ENCODE peak calls at places on chromosomes 5 and 9, in nine cellular contexts. One of them, this sample, is unnamed.
A peak's percentile ranks its signal among the peaks of the same experiment; 100 is the strongest.

GRCh38 chr9:126673689-126674364 is 60.1 kb downstream of the LMX1B start:
- DNase-seq in colonic mucosa: no peak
- DNase-seq in psoas muscle: no peak
- DNase-seq in body of pancreas: no peak
- DNase-seq in heart right ventricle: no peak
- DNase-seq in effector memory CD4-positive, alpha-beta T cell: no peak
- DNase-seq in endothelial cell of umbilical vein: no peak
- DNase-seq in CD8-positive, alpha-beta T cell: no peak
- DNase-seq in H7: peak; percentile 83
- DNase-seq in this sample: no peak

GRCh38 chr9:111099199-111100005 is 61.1 kb upstream of the LPAR1 start:
- DNase-seq in colonic mucosa: no peak
- DNase-seq in psoas muscle: no peak
- DNase-seq in body of pancreas: no peak
- DNase-seq in heart right ventricle: no peak
- DNase-seq in effector memory CD4-positive, alpha-beta T cell: no peak
- DNase-seq in endothelial cell of umbilical vein: no peak
- DNase-seq in CD8-positive, alpha-beta T cell: no peak
- DNase-seq in H7: no peak
- DNase-seq in this sample: no peak

GRCh38 chr5:1273745-1274144 is 21.1 kb downstream of the TERT start:
- DNase-seq in colonic mucosa: no peak
- DNase-seq in psoas muscle: no peak
- DNase-seq in body of pancreas: no peak
- DNase-seq in heart right ventricle: no peak
- DNase-seq in effector memory CD4-positive, alpha-beta T cell: no peak
- DNase-seq in endothelial cell of umbilical vein: no peak
- DNase-seq in CD8-positive, alpha-beta T cell: no peak
- DNase-seq in H7: no peak
- DNase-seq in this sample: no peak

GRCh38 chr5:74640450-74641013 is at the start of gene ENC1:
- DNase-seq in colonic mucosa: peak; percentile 84
- DNase-seq in psoas muscle: peak; percentile 93
- DNase-seq in body of pancreas: peak; percentile 87
- DNase-seq in heart right ventricle: peak; percentile 87
- DNase-seq in effector memory CD4-positive, alpha-beta T cell: peak; percentile 18
- DNase-seq in endothelial cell of umbilical vein: peak; percentile 95
- DNase-seq in CD8-positive, alpha-beta T cell: peak; percentile 65
- DNase-seq in H7: peak; percentile 91
- DNase-seq in this sample: peak; percentile 81

GRCh38 chr5:170623576-170624181 is 119.9 kb downstream of the KCNIP1 start:
- DNase-seq in colonic mucosa: no peak
- DNase-seq in psoas muscle: no peak
- DNase-seq in body of pancreas: no peak
- DNase-seq in heart right ventricle: no peak
- DNase-seq in effector memory CD4-positive, alpha-beta T cell: no peak
- DNase-seq in endothelial cell of umbilical vein: peak; percentile 61
- DNase-seq in CD8-positive, alpha-beta T cell: no peak
- DNase-seq in H7: peak; percentile 88
- DNase-seq in this sample: no peak

GRCh38 chr9:33414263-33414662 is 11.9 kb upstream of the AQP7 start:
- DNase-seq in colonic mucosa: no peak
- DNase-seq in psoas muscle: no peak
- DNase-seq in body of pancreas: no peak
- DNase-seq in heart right ventricle: no peak
- DNase-seq in effector memory CD4-positive, alpha-beta T cell: no peak
- DNase-seq in endothelial cell of umbilical vein: no peak
- DNase-seq in CD8-positive, alpha-beta T cell: no peak
- DNase-seq in H7: no peak
- DNase-seq in this sample: no peak

GRCh38 chr5:82635561-82636288 is 357.6 kb upstream of the RPS23 start:
- DNase-seq in colonic mucosa: peak; percentile 32
- DNase-seq in psoas muscle: no peak
- DNase-seq in body of pancreas: peak; percentile 16
- DNase-seq in heart right ventricle: no peak
- DNase-seq in effector memory CD4-positive, alpha-beta T cell: no peak
- DNase-seq in endothelial cell of umbilical vein: peak; percentile 44
- DNase-seq in CD8-positive, alpha-beta T cell: no peak
- DNase-seq in H7: no peak
- DNase-seq in this sample: no peak

GRCh38 chr5:126490167-126490937 is 67.1 kb downstream of the GRAMD2B start:
- DNase-seq in colonic mucosa: no peak
- DNase-seq in psoas muscle: no peak
- DNase-seq in body of pancreas: no peak
- DNase-seq in heart right ventricle: no peak
- DNase-seq in effector memory CD4-positive, alpha-beta T cell: no peak
- DNase-seq in endothelial cell of umbilical vein: no peak
- DNase-seq in CD8-positive, alpha-beta T cell: no peak
- DNase-seq in H7: peak; percentile 24
- DNase-seq in this sample: no peak

GRCh38 chr9:90499741-90500140 is 142.9 kb downstream of the DIRAS2 start:
- DNase-seq in colonic mucosa: no peak
- DNase-seq in psoas muscle: no peak
- DNase-seq in body of pancreas: no peak
- DNase-seq in heart right ventricle: no peak
- DNase-seq in effector memory CD4-positive, alpha-beta T cell: no peak
- DNase-seq in endothelial cell of umbilical vein: no peak
- DNase-seq in CD8-positive, alpha-beta T cell: no peak
- DNase-seq in H7: no peak
- DNase-seq in this sample: no peak

GRCh38 chr5:1754531-1755220 is 45.0 kb downstream of the MRPL36 start:
- DNase-seq in colonic mucosa: peak; percentile 12
- DNase-seq in psoas muscle: no peak
- DNase-seq in body of pancreas: no peak
- DNase-seq in heart right ventricle: no peak
- DNase-seq in effector memory CD4-positive, alpha-beta T cell: no peak
- DNase-seq in endothelial cell of umbilical vein: no peak
- DNase-seq in CD8-positive, alpha-beta T cell: no peak
- DNase-seq in H7: peak; percentile 27
- DNase-seq in this sample: no peak

GRCh38 chr9:73133921-73134407 is 17.7 kb upstream of the ANXA1 start:
- DNase-seq in colonic mucosa: no peak
- DNase-seq in psoas muscle: no peak
- DNase-seq in body of pancreas: no peak
- DNase-seq in heart right ventricle: no peak
- DNase-seq in effector memory CD4-positive, alpha-beta T cell: no peak
- DNase-seq in endothelial cell of umbilical vein: no peak
- DNase-seq in CD8-positive, alpha-beta T cell: no peak
- DNase-seq in H7: no peak
- DNase-seq in this sample: peak; percentile 63

DNA sequence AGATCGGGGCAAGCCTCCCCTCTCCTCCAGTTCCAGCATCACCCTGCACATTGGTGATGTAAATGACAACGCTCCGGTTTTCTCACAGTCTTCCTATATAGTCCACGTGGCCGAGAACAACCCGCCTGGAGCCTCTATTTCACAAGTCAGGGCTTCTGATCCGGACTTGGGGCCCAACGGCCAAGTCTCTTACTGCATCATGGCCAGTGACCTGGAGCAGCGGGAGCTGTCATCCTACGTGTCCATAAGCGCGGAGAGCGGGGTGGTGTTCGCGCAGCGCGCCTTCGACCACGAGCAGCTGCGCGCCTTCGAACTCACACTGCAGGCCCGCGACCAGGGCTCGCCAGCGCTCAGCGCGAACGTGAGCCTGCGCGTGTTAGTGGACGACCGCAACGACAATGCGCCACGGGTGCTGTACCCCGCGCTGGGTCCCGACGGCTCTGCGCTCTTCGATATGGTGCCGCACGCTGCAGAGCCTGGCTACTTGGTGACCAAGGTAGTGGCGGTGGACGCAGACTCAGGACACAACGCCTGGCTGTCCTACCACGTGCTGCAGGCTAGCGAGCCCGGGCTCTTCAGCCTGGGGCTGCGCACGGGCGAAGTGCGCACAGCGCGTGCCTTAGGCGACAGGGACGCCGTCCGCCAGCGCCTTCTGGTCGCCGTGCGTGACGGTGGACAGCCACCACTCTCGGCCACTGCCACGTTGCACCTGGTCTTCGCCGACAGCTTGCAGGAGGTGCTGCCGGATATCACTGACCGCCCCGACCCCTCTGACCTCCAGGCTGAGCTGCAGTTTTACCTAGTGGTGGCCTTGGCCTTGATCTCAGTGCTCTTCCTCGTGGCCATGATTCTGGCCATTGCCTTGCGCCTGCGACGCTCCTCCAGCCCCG is 1.9 kb downstream of the PCDHGB4 start:
- DNase-seq in colonic mucosa: no peak
- DNase-seq in psoas muscle: no peak
- DNase-seq in body of pancreas: no peak
- DNase-seq in heart right ventricle: no peak
- DNase-seq in effector memory CD4-positive, alpha-beta T cell: no peak
- DNase-seq in endothelial cell of umbilical vein: no peak
- DNase-seq in CD8-positive, alpha-beta T cell: no peak
- DNase-seq in H7: no peak
- DNase-seq in this sample: no peak
- H3K4me3 ChIP-seq in colonic mucosa: no peak overlapping the region
- H3K4me3 ChIP-seq in psoas muscle: no peak overlapping the region
- H3K4me3 ChIP-seq in body of pancreas: no peak overlapping the region
- H3K4me3 ChIP-seq in heart right ventricle: no peak overlapping the region
- H3K4me3 ChIP-seq in effector memory CD4-positive, alpha-beta T cell: no peak overlapping the region
- H3K4me3 ChIP-seq in endothelial cell of umbilical vein: no peak overlapping the region
- H3K4me3 ChIP-seq in CD8-positive, alpha-beta T cell: no peak overlapping the region
- H3K4me3 ChIP-seq in H7: no peak overlapping the region
- H3K4me3 ChIP-seq in this sample: no peak overlapping the region

DNA sequence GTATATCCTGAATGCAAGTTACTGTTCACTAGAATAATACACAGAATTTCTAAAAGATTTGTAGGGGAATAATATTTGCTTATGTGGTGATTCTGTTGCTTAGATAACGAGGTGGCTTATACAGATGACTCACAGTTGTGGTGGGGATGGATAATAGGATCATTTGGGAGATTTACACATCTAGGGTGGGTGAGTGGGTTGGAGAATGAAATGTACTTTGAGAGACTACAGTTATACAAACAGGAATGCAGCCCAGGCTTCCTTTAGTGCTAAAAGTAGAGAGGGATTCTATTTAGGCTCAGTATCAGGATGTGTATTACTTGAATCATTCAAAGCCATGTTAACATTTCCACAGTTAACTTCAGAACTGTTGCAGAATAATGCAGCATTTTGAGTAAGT is 1.8 kb downstream of the CTXN3 start:
- DNase-seq in colonic mucosa: no peak
- DNase-seq in psoas muscle: no peak
- DNase-seq in body of pancreas: no peak
- DNase-seq in heart right ventricle: no peak
- DNase-seq in effector memory CD4-positive, alpha-beta T cell: no peak
- DNase-seq in endothelial cell of umbilical vein: no peak
- DNase-seq in CD8-positive, alpha-beta T cell: no peak
- DNase-seq in H7: no peak
- DNase-seq in this sample: no peak
- H3K27me3 ChIP-seq in colonic mucosa: no peaks in the 10 kb centered on the region
- H3K27me3 ChIP-seq in psoas muscle: no peaks in the 10 kb centered on the region
- H3K27me3 ChIP-seq in body of pancreas: no peaks in the 10 kb centered on the region
- H3K27me3 ChIP-seq in heart right ventricle: no peaks in the 10 kb centered on the region
- H3K27me3 ChIP-seq in effector memory CD4-positive, alpha-beta T cell: no peaks in the 10 kb centered on the region
- H3K27me3 ChIP-seq in endothelial cell of umbilical vein: peaks cover 2% of the 10 kb centered on the region
- H3K27me3 ChIP-seq in CD8-positive, alpha-beta T cell: no peaks in the 10 kb centered on the region
- H3K27me3 ChIP-seq in H7: no peaks in the 10 kb centered on the region
- H3K27me3 ChIP-seq in this sample: no peaks in the 10 kb centered on the region

GRCh38 chr5:176384991-176385390 is 3.4 kb downstream of the NOP16 start:
- DNase-seq in colonic mucosa: no peak
- DNase-seq in psoas muscle: peak; percentile 16
- DNase-seq in body of pancreas: no peak
- DNase-seq in heart right ventricle: no peak
- DNase-seq in effector memory CD4-positive, alpha-beta T cell: no peak
- DNase-seq in endothelial cell of umbilical vein: no peak
- DNase-seq in CD8-positive, alpha-beta T cell: no peak
- DNase-seq in H7: no peak
- DNase-seq in this sample: no peak

GRCh38 chr5:176388341-176389113 is at the start of the genes HIGD2A and NOP16:
- DNase-seq in colonic mucosa: peak; percentile 100
- DNase-seq in psoas muscle: peak; percentile 99
- DNase-seq in body of pancreas: peak; percentile 99
- DNase-seq in heart right ventricle: peak; percentile 100
- DNase-seq in effector memory CD4-positive, alpha-beta T cell: peak; percentile 95
- DNase-seq in endothelial cell of umbilical vein: peak; percentile 98
- DNase-seq in CD8-positive, alpha-beta T cell: peak; percentile 100
- DNase-seq in H7: peak; percentile 97
- DNase-seq in this sample: peak; percentile 99

GRCh38 chr5:176387384-176387925 is 943 bp downstream of the NOP16 start:
- DNase-seq in colonic mucosa: no peak
- DNase-seq in psoas muscle: peak; percentile 10
- DNase-seq in body of pancreas: no peak
- DNase-seq in heart right ventricle: no peak
- DNase-seq in effector memory CD4-positive, alpha-beta T cell: no peak
- DNase-seq in endothelial cell of umbilical vein: peak; percentile 18
- DNase-seq in CD8-positive, alpha-beta T cell: no peak
- DNase-seq in H7: no peak
- DNase-seq in this sample: no peak

GRCh38 chr5:176388003-176388340 is 426 bp downstream of the NOP16 start:
- DNase-seq in colonic mucosa: no peak
- DNase-seq in psoas muscle: no peak
- DNase-seq in body of pancreas: no peak
- DNase-seq in heart right ventricle: no peak
- DNase-seq in effector memory CD4-positive, alpha-beta T cell: no peak
- DNase-seq in endothelial cell of umbilical vein: no peak
- DNase-seq in CD8-positive, alpha-beta T cell: no peak
- DNase-seq in H7: peak; percentile 75
- DNase-seq in this sample: no peak

DNA sequence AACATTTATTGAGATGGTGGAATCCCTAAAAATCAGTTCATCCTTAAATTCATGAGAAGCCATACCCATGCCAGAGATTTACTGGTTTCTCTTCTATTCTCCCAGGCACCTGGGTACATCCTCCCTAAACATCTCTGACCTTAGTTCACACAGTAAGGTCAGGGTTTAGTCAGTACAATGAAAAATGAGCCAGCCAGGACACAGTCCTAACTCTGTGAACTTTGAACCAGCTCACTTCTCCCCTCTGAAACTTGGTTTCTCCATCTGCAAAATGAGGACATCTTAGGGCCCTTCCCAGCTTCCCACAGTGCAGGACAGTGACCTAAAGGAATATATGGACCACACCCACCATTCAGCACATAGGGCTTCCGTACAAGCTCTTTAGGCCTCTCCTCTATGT is 1.9 kb downstream of the NOP16 start:
- DNase-seq in colonic mucosa: no peak
- DNase-seq in psoas muscle: no peak
- DNase-seq in body of pancreas: no peak
- DNase-seq in heart right ventricle: no peak
- DNase-seq in effector memory CD4-positive, alpha-beta T cell: no peak
- DNase-seq in endothelial cell of umbilical vein: no peak
- DNase-seq in CD8-positive, alpha-beta T cell: no peak
- DNase-seq in H7: no peak
- DNase-seq in this sample: no peak
- H3K4me3 ChIP-seq in colonic mucosa: no peak overlapping the region
- H3K4me3 ChIP-seq in psoas muscle: peak overlapping the region; percentile 95
- H3K4me3 ChIP-seq in body of pancreas: no peak overlapping the region
- H3K4me3 ChIP-seq in heart right ventricle: no peak overlapping the region
- H3K4me3 ChIP-seq in effector memory CD4-positive, alpha-beta T cell: no peak overlapping the region
- H3K4me3 ChIP-seq in endothelial cell of umbilical vein: no peak overlapping the region
- H3K4me3 ChIP-seq in CD8-positive, alpha-beta T cell: no peak overlapping the region
- H3K4me3 ChIP-seq in H7: no peak overlapping the region
- H3K4me3 ChIP-seq in this sample: no peak overlapping the region

DNA sequence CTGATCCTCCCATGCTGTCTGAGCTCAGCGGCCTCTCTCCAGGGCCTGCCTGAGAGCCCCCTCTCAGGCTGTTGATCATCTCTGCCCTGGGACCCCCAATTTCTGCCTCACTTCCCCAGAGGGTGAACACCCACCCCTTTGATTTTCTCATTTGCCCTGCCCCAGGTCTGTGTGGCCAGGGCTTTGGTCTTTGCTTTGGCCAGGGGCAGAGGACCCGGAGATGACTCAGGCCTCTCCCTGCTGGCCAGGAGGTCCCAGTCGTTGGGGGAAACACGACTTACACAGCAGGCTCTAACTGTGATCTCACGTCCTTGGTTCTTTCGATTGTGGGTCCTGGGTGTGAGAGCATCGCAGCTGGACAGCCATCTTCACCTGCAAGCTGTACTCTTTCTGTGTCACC is 1.1 kb upstream of the ADAMTS2 start:
- DNase-seq in colonic mucosa: no peak
- DNase-seq in psoas muscle: no peak
- DNase-seq in body of pancreas: no peak
- DNase-seq in heart right ventricle: no peak
- DNase-seq in effector memory CD4-positive, alpha-beta T cell: no peak
- DNase-seq in endothelial cell of umbilical vein: no peak
- DNase-seq in CD8-positive, alpha-beta T cell: no peak
- DNase-seq in H7: no peak
- DNase-seq in this sample: no peak
- H3K27me3 ChIP-seq in colonic mucosa: peaks cover 14% of the 10 kb centered on the region
- H3K27me3 ChIP-seq in psoas muscle: peaks cover 46% of the 10 kb centered on the region
- H3K27me3 ChIP-seq in body of pancreas: peaks cover 7% of the 10 kb centered on the region
- H3K27me3 ChIP-seq in heart right ventricle: peaks cover 7% of the 10 kb centered on the region
- H3K27me3 ChIP-seq in effector memory CD4-positive, alpha-beta T cell: peaks cover 25% of the 10 kb centered on the region
- H3K27me3 ChIP-seq in endothelial cell of umbilical vein: peaks cover 17% of the 10 kb centered on the region
- H3K27me3 ChIP-seq in CD8-positive, alpha-beta T cell: peaks cover 5% of the 10 kb centered on the region
- H3K27me3 ChIP-seq in H7: peaks cover 45% of the 10 kb centered on the region
- H3K27me3 ChIP-seq in this sample: peaks cover 6% of the 10 kb centered on the region

This sample was measured in right atrium auricular region.